ENCODE peak calls at places on chromosomes 11 and 22, in eight cellular contexts. J, D, R, U, W, Z, B and K are unnamed samples.

GRCh38 chr11:94504689-94505293 is 7.5 kb upstream of the C11orf97 start:
- DNase-seq in R (no peak), B (peak), Z (peak), W (no peak), U (no peak), J (no peak), D (peak), K (peak)

GRCh38 chr11:3807856-3808845 is at the start of gene PGAP2:
- DNase-seq in B (peak), U (no peak), J (peak), W (no peak), Z (peak), R (no peak), D (peak), K (peak)

GRCh38 chr11:3130269-3131071 is 34.6 kb downstream of the OSBPL5 start:
- DNase-seq in B (no peak), W (no peak), U (peak), D (no peak), R (no peak), J (peak), Z (no peak), K (no peak)

GRCh38 chr22:39723899-39724351 is 153.4 kb downstream of the CACNA1I start:
- DNase-seq in Z (peak), J (no peak), R (no peak), B (peak), D (no peak), U (no peak), W (no peak), K (peak)

GRCh38 chr11:2210366-2211112 is 38.9 kb upstream of the TH start:
- DNase-seq in Z (no peak), U (no peak), B (no peak), W (no peak), J (peak), D (no peak), R (no peak), K (no peak)

GRCh38 chr11:8913961-8914660 is 3.1 kb downstream of the AKIP1 start:
- DNase-seq in U (no peak), D (peak), J (no peak), Z (peak), B (peak), W (no peak), R (no peak), K (peak)

GRCh38 chr11:27468643-27469332 is 3.8 kb downstream of the LGR4 start:
- DNase-seq in Z (no peak), U (no peak), J (no peak), B (peak), W (peak), R (no peak), D (no peak), K (no peak)

GRCh38 chr11:114183041-114183511 is 113.1 kb upstream of the NNMT start:
- DNase-seq in B (no peak), J (no peak), W (no peak), Z (no peak), U (peak), D (no peak), R (no peak), K (no peak)

GRCh38 chr11:1156506-1157340 is 1.0 kb upstream of the MUC5AC start:
- DNase-seq in B (no peak), U (peak), Z (no peak), J (no peak), W (no peak), D (no peak), R (no peak), K (no peak)

GRCh38 chr22:32854351-32854804 is 52.9 kb downstream of the TIMP3 start:
- DNase-seq in W (peak), D (no peak), U (no peak), J (peak), Z (no peak), R (no peak), B (no peak), K (peak)

GRCh38 chr22:40043086-40043485 is 48.3 kb downstream of the FAM83F start:
- DNase-seq in B (peak), W (no peak), Z (peak), J (no peak), R (no peak), D (no peak), U (peak), K (peak)

GRCh38 chr11:118870396-118871343 is 13.0 kb upstream of the CXCR5 start:
- DNase-seq in Z (peak), R (peak), D (peak), B (peak), U (peak), J (peak), W (no peak), K (peak)

GRCh38 chr11:13287026-13287425 is 9.4 kb downstream of the BMAL1 start:
- DNase-seq in J (no peak), D (no peak), R (no peak), U (peak), B (no peak), Z (no peak), W (no peak), K (no peak)

GRCh38 chr11:69144719-69145365 is 10.9 kb upstream of the SMIM38 start:
- DNase-seq in D (no peak), Z (no peak), R (no peak), B (no peak), U (no peak), J (no peak), W (no peak), K (peak)

GRCh38 chr22:10727393-10727792 is 4800.6 kb upstream of the OR11H1 start:
- DNase-seq in Z (no peak), U (no peak), R (no peak), D (no peak), B (no peak), J (no peak), W (no peak), K (no peak)
- TF ChIP-seq CTCF in Z (no peak), U (no peak), R (no peak), D (no peak), B (no peak), J (no peak), W (no peak), K (no peak)

GRCh38 chr11:60845338-60845737 is 3.4 kb downstream of the CCDC86 start:
- DNase-seq in U (no peak), J (no peak), W (no peak), B (no peak), Z (no peak), R (no peak), D (no peak), K (no peak)

GRCh38 chr11:60842688-60843605 is 1.0 kb downstream of the CCDC86 start:
- DNase-seq in D (no peak), B (peak), W (no peak), J (no peak), U (no peak), Z (no peak), R (no peak), K (peak)

GRCh38 chr11:60847281-60847680 is 5.4 kb downstream of the CCDC86 start:
- DNase-seq in Z (no peak), R (no peak), B (peak), J (no peak), D (no peak), W (no peak), U (no peak), K (no peak)

GRCh38 chr11:60844045-60844869 is 2.3 kb downstream of the CCDC86 start:
- DNase-seq in Z (no peak), D (no peak), J (no peak), B (peak), U (no peak), W (no peak), R (no peak), K (peak)

GRCh38 chr11:60844870-60845221 is 2.9 kb downstream of the CCDC86 start:
- DNase-seq in W (no peak), R (no peak), B (no peak), U (no peak), D (no peak), J (no peak), Z (no peak), K (no peak)
- H3K4me3 ChIP-seq in W (no peak), R (peak), B (no peak), U (no peak), D (no peak), J (no peak), Z (peak), K (peak)

GRCh38 chr22:37008365-37008764 is 10.9 kb downstream of the TST start:
- DNase-seq in B (no peak), U (no peak), D (no peak), J (no peak), W (no peak), Z (no peak), R (no peak), K (no peak)

GRCh38 chr22:37007666-37008065 is 11.6 kb downstream of the TST start:
- DNase-seq in R (no peak), U (no peak), Z (peak), W (no peak), J (no peak), B (no peak), D (no peak), K (no peak)

GRCh38 chr22:37010976-37011375 is 8.3 kb downstream of the TST start:
- DNase-seq in Z (no peak), W (no peak), R (no peak), J (no peak), D (no peak), B (no peak), U (no peak), K (no peak)

GRCh38 chr22:37010174-37010573 is 9.1 kb downstream of the TST start:
- DNase-seq in U (no peak), J (no peak), Z (no peak), D (no peak), B (no peak), R (no peak), W (no peak), K (no peak)

DNA sequence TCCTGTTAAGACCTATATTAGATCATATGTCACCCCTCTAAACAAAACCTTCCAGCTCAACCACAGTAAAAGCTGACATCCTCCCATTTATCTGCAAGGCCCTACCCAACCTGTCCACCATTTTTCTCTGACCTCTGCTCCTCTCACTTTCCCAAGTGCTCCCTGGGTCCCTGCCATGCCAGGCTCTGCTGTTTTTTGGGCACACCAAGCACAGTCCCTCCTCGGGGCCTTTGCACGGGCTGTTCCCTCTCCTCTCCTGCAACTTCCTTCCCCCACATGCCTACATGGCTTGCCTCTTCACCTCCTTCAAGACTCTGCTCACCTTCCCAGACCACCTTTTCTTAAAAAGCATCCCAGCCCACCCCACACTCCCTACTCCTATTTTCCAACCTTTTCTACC is 9.8 kb downstream of the TST start:
- DNase-seq in R (no peak), U (no peak), J (no peak), Z (no peak), W (no peak), D (no peak), B (no peak), K (no peak)
- TF ChIP-seq CTCF in R (no peak), U (no peak), J (no peak), Z (no peak), W (no peak), D (no peak), B (no peak), K (no peak)

DNA sequence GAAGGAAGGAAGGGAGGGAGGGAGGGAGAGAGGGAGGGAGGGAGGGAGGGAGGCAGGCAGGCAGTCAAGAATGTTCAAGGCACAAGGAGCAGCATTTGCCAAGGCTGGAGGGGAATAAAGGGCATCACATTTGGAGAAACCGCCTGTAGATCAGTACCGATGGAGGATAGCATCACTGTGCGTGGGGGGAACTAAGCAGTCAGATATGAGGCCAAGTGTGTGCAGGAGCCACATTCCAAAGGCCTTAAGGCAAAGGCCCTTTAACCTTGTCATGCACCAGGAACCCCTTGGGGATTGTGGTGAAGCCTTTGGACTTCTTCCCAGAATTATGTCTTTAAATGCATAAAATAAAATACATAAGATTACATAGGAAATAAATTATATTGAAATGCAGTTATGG is 532.1 kb downstream of the BUD13 start:
- DNase-seq in U (no peak), J (no peak), D (no peak), W (no peak), R (no peak), B (peak), Z (peak), K (no peak)
- H3K4me3 ChIP-seq in U (no peak), J (no peak), D (no peak), W (no peak), R (no peak), B (no peak), Z (no peak), K (no peak)

DNA sequence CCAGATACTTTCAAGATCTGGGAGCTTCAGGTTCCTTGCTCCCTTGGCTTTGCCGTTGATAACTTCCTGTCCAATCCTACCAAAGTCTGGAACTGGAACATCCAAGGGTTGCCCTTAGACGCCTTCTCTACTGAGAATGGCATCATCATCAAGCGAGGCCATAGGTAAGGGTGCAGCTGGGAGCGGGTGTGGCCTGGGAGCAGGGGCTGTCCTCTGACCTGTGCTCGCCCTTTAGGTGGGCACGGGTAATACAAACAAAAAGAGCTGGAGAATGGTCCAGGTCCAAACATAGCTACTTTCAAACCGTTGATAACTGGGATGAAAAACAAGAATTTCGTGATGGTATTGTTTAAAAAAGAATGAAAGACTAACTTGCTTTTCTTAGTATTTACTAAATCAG is 25.0 kb downstream of the CASP12 start:
- DNase-seq in D (no peak), J (no peak), Z (no peak), U (no peak), R (no peak), B (no peak), W (no peak), K (no peak)
- TF ChIP-seq CTCF in D (peak), J (no peak), Z (no peak), U (no peak), R (no peak), B (peak), W (no peak), K (peak)

GRCh38 chr22:44497218-44497903 is 672 bp downstream of the RTL6 start:
- DNase-seq in R (no peak), B (peak), J (no peak), U (no peak), Z (peak), W (no peak), D (no peak), K (no peak)

GRCh38 chr22:44495629-44496028 is 2.4 kb downstream of the RTL6 start:
- DNase-seq in Z (no peak), U (no peak), B (no peak), J (no peak), D (no peak), W (no peak), R (no peak), K (no peak)

GRCh38 chr22:44497904-44498242 is at the start of gene RTL6:
- DNase-seq in J (no peak), U (no peak), W (no peak), R (no peak), Z (no peak), B (no peak), D (no peak), K (no peak)

GRCh38 chr22:44496844-44497217 is 1.2 kb downstream of the RTL6 start:
- DNase-seq in W (no peak), B (no peak), D (no peak), U (no peak), Z (no peak), J (no peak), R (no peak), K (no peak)

DNA sequence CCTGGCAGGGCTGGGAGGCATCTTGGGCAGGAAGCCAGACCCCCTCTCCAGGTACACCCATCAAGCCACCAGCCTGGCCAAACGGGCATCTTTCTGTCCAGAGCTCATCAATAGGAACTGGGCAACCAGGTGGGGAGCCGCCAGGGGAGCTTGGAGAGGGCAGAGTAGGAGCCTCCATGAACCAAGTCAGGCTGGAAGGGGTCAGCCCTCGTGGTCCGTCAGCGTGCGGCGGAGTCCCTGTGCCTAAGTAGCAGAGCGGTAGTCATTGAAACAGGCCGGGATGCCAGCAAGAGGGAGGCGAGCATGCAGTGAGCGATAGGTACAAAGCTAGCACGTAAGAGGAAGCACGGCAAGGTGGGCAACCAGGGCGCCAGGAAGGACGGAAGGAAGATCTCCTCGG is 1.7 kb downstream of the RTL6 start:
- DNase-seq in B (no peak), D (no peak), Z (no peak), W (no peak), R (no peak), U (no peak), J (no peak), K (no peak)
- H3K4me3 ChIP-seq in B (no peak), D (no peak), Z (no peak), W (no peak), R (no peak), U (no peak), J (no peak), K (no peak)

DNA sequence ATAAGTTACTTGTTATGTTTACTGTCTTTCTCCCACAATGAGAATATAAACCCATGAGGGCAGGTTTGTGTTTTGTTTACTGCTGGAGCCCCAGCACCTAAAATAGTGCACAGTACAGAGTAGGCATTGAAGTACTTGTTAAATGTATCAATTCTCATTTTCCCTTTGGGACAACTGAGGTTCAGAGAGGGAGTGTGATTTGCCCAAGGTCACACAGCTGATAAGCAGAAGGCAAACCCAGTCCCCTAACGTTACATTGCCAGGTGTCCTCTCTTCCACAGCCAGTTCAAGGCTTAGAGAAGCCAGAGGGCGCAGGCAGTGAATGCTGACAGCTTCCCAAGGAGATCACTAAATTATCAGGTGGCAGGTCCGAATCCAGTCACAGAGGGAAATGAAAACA is 16.8 kb downstream of the ZMAT5 start:
- DNase-seq in W (no peak), D (no peak), B (no peak), U (no peak), J (no peak), R (no peak), Z (no peak), K (no peak)
- TF ChIP-seq CTCF in W (no peak), D (no peak), B (no peak), U (no peak), J (no peak), R (no peak), Z (no peak), K (no peak)

DNA sequence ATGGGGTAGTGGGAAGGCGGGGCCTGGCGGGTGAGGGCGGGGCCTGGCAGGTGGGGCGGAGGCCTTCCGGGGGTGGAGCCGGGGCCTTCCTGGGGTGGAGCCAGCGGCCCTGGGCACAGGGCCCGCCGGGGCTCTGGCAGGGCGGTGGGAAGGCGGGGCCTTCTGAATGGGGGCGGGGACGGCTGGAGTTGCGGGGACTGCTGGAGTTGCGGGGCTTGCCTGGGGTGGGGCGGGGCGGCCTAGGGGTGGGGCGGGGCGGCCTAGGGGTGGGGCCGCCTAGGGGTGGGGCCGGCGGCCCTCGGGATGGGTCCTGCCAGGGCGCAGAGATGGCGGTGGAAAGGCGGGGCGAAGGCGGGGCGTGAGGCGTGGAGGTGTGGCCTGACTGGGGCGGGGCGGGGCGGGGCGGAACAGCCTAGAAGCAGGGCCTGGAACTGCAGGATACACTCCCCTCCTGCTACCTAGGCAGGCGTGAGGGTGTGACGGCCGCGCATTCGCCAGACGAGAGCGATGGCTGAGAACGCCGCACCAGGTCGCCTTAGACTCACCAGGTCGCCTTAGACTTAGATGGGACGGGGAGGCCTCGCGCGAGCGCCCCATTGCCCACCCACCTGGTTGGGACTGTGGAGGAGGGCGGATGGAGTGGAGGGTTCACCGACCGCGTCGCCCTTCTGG is 19.3 kb downstream of the RRP7A start:
- DNase-seq in J (peak), B (peak), W (no peak), R (peak), U (peak), D (peak), Z (peak), K (peak)
- H3K4me3 ChIP-seq in J (peak), B (peak), W (peak), R (peak), U (peak), D (peak), Z (peak), K (peak)

GRCh38 chr11:67281552-67282150 is 7.5 kb upstream of the ANKRD13D start:
- DNase-seq in B (no peak), D (no peak), R (no peak), Z (no peak), W (no peak), J (no peak), U (no peak), K (no peak)
- TF ChIP-seq CTCF in B (no peak), D (no peak), R (no peak), Z (no peak), W (no peak), J (no peak), U (no peak), K (no peak)